ENCODE peak calls at places on chromosome 4, in five cellular contexts. D is ACHN; R is NCI-H1105 treated with DMSO at 0.1 percent for 48 hours; Y is activated CD8-positive, alpha-beta T cell treated with anti-CD3 and anti-CD28 coated beads for 36 hours; B is GM03348. S is an unnamed sample.

GRCh38 chr4:15836362-15836761 is 58.2 kb downstream of the CD38 start:
- DNase-seq in R (no peak), D (peak), Y (no peak), B (no peak), S (no peak)

GRCh38 chr4:20354120-20354519 is 102.4 kb downstream of the SLIT2 start:
- DNase-seq in Y (no peak), R (peak), D (peak), B (no peak), S (no peak)

GRCh38 chr4:37661643-37662221 is 24.4 kb downstream of the RELL1 start:
- DNase-seq in Y (no peak), R (no peak), B (peak), D (peak), S (no peak)

GRCh38 chr4:107094976-107095375 is 58.9 kb upstream of the DKK2 start:
- DNase-seq in B (no peak), R (no peak), Y (no peak), D (no peak), S (no peak)

GRCh38 chr4:8125526-8126056 is 33.0 kb downstream of the ABLIM2 start:
- DNase-seq in Y (no peak), D (no peak), B (no peak), R (no peak), S (no peak)

GRCh38 chr4:21893136-21893535 is 55.4 kb downstream of the KCNIP4 start:
- DNase-seq in R (no peak), Y (no peak), D (no peak), B (no peak), S (no peak)

GRCh38 chr4:41644288-41644914 is 104.1 kb downstream of the PHOX2B start:
- DNase-seq in Y (peak), B (peak), D (peak), R (no peak), S (peak)

GRCh38 chr4:143260750-143261149 is 75.9 kb upstream of the GAB1 start:
- DNase-seq in R (no peak), Y (no peak), B (no peak), D (no peak), S (no peak)

GRCh38 chr4:116016201-116016600 is 902.8 kb upstream of the NDST4 start:
- DNase-seq in Y (no peak), B (no peak), R (no peak), D (peak), S (peak)

GRCh38 chr4:140049924-140050681 is 103.9 kb downstream of the MAML3 start:
- DNase-seq in R (peak), D (no peak), B (no peak), Y (peak), S (peak)

GRCh38 chr4:151458148-151458547 is 49.2 kb downstream of the FHIP1A start:
- DNase-seq in D (no peak), R (no peak), B (no peak), Y (no peak), S (no peak)

S was measured in GM12865.